ENCODE peak calls at places on chromosome 22, in nine cellular contexts. One of them, this sample, is unnamed.

GRCh38 chr22:21972293-21972779 is 10.3 kb downstream of the TOP3B start:
- DNase-seq in choroid plexus epithelial cell: peak; percentile 49
- DNase-seq in aorta: no peak
- DNase-seq in MM.1S: peak; percentile 43
- DNase-seq in fibroblast of pulmonary artery: peak; percentile 36
- DNase-seq in GM23248: peak; percentile 60
- DNase-seq in sigmoid colon: no peak
- DNase-seq in CD8-positive, alpha-beta memory T cell: peak; percentile 44
- DNase-seq in GM23338: peak; percentile 75
- DNase-seq in this sample: peak; percentile 39

GRCh38 chr22:32067613-32068012 is 24.6 kb downstream of the SLC5A1 start:
- DNase-seq in choroid plexus epithelial cell: no peak
- DNase-seq in aorta: no peak
- DNase-seq in MM.1S: no peak
- DNase-seq in fibroblast of pulmonary artery: no peak
- DNase-seq in GM23248: no peak
- DNase-seq in sigmoid colon: no peak
- DNase-seq in CD8-positive, alpha-beta memory T cell: no peak
- DNase-seq in GM23338: no peak
- DNase-seq in this sample: no peak

GRCh38 chr22:27046603-27047002 is 389.2 kb downstream of the MIAT start:
- DNase-seq in choroid plexus epithelial cell: no peak
- DNase-seq in aorta: no peak
- DNase-seq in MM.1S: no peak
- DNase-seq in fibroblast of pulmonary artery: no peak
- DNase-seq in GM23248: no peak
- DNase-seq in sigmoid colon: no peak
- DNase-seq in CD8-positive, alpha-beta memory T cell: no peak
- DNase-seq in GM23338: no peak
- DNase-seq in this sample: no peak

GRCh38 chr22:46537221-46537945 is at the start of gene CELSR1:
- DNase-seq in choroid plexus epithelial cell: peak; percentile 28
- DNase-seq in aorta: no peak
- DNase-seq in MM.1S: no peak
- DNase-seq in fibroblast of pulmonary artery: peak; percentile 22
- DNase-seq in GM23248: peak; percentile 50
- DNase-seq in sigmoid colon: no peak
- DNase-seq in CD8-positive, alpha-beta memory T cell: no peak
- DNase-seq in GM23338: peak; percentile 71
- DNase-seq in this sample: peak; percentile 15

GRCh38 chr22:46842606-46843005 is 80.2 kb downstream of the TBC1D22A start:
- DNase-seq in choroid plexus epithelial cell: no peak
- DNase-seq in aorta: no peak
- DNase-seq in MM.1S: no peak
- DNase-seq in fibroblast of pulmonary artery: no peak
- DNase-seq in GM23248: no peak
- DNase-seq in sigmoid colon: peak; percentile 76
- DNase-seq in CD8-positive, alpha-beta memory T cell: no peak
- DNase-seq in GM23338: no peak
- DNase-seq in this sample: no peak

GRCh38 chr22:32839776-32840571 is 38.5 kb downstream of the TIMP3 start:
- DNase-seq in choroid plexus epithelial cell: peak; percentile 56
- DNase-seq in aorta: no peak
- DNase-seq in MM.1S: no peak
- DNase-seq in fibroblast of pulmonary artery: peak; percentile 45
- DNase-seq in GM23248: peak; percentile 65
- DNase-seq in sigmoid colon: no peak
- DNase-seq in CD8-positive, alpha-beta memory T cell: no peak
- DNase-seq in GM23338: no peak
- DNase-seq in this sample: no peak

GRCh38 chr22:38214248-38215056 is 12.7 kb downstream of the MAFF start:
- DNase-seq in choroid plexus epithelial cell: peak; percentile 75
- DNase-seq in aorta: peak; percentile 76
- DNase-seq in MM.1S: peak; percentile 72
- DNase-seq in fibroblast of pulmonary artery: peak; percentile 70
- DNase-seq in GM23248: peak; percentile 81
- DNase-seq in sigmoid colon: peak; percentile 83
- DNase-seq in CD8-positive, alpha-beta memory T cell: peak; percentile 70
- DNase-seq in GM23338: peak; percentile 92
- DNase-seq in this sample: no peak

GRCh38 chr22:27554106-27554814 is 247.3 kb downstream of the MN1 start:
- DNase-seq in choroid plexus epithelial cell: peak; percentile 59
- DNase-seq in aorta: no peak
- DNase-seq in MM.1S: no peak
- DNase-seq in fibroblast of pulmonary artery: peak; percentile 55
- DNase-seq in GM23248: peak; percentile 72
- DNase-seq in sigmoid colon: no peak
- DNase-seq in CD8-positive, alpha-beta memory T cell: no peak
- DNase-seq in GM23338: no peak
- DNase-seq in this sample: no peak

GRCh38 chr22:27531782-27532530 is 269.6 kb downstream of the MN1 start:
- DNase-seq in choroid plexus epithelial cell: peak; percentile 77
- DNase-seq in aorta: no peak
- DNase-seq in MM.1S: no peak
- DNase-seq in fibroblast of pulmonary artery: peak; percentile 86
- DNase-seq in GM23248: peak; percentile 76
- DNase-seq in sigmoid colon: no peak
- DNase-seq in CD8-positive, alpha-beta memory T cell: no peak
- DNase-seq in GM23338: no peak
- DNase-seq in this sample: no peak

GRCh38 chr22:22753526-22754267 is 109.3 kb downstream of the GGTLC2 start:
- DNase-seq in choroid plexus epithelial cell: peak; percentile 65
- DNase-seq in aorta: peak; percentile 67
- DNase-seq in MM.1S: peak; percentile 87
- DNase-seq in fibroblast of pulmonary artery: peak; percentile 51
- DNase-seq in GM23248: peak; percentile 56
- DNase-seq in sigmoid colon: no peak
- DNase-seq in CD8-positive, alpha-beta memory T cell: peak; percentile 72
- DNase-seq in GM23338: peak; percentile 86
- DNase-seq in this sample: peak; percentile 51

GRCh38 chr22:39661842-39662676 is 91.5 kb downstream of the CACNA1I start:
- DNase-seq in choroid plexus epithelial cell: no peak
- DNase-seq in aorta: no peak
- DNase-seq in MM.1S: no peak
- DNase-seq in fibroblast of pulmonary artery: no peak
- DNase-seq in GM23248: no peak
- DNase-seq in sigmoid colon: no peak
- DNase-seq in CD8-positive, alpha-beta memory T cell: peak; percentile 84
- DNase-seq in GM23338: peak; percentile 97
- DNase-seq in this sample: no peak

GRCh38 chr22:48391171-48391711 is 1436.4 kb downstream of the BRD1 start:
- DNase-seq in choroid plexus epithelial cell: no peak
- DNase-seq in aorta: no peak
- DNase-seq in MM.1S: no peak
- DNase-seq in fibroblast of pulmonary artery: no peak
- DNase-seq in GM23248: no peak
- DNase-seq in sigmoid colon: peak; percentile 37
- DNase-seq in CD8-positive, alpha-beta memory T cell: no peak
- DNase-seq in GM23338: no peak
- DNase-seq in this sample: no peak

GRCh38 chr22:47626428-47627390 is 864.3 kb downstream of the TBC1D22A start:
- DNase-seq in choroid plexus epithelial cell: no peak
- DNase-seq in aorta: no peak
- DNase-seq in MM.1S: peak; percentile 72
- DNase-seq in fibroblast of pulmonary artery: no peak
- DNase-seq in GM23248: no peak
- DNase-seq in sigmoid colon: peak; percentile 28
- DNase-seq in CD8-positive, alpha-beta memory T cell: no peak
- DNase-seq in GM23338: no peak
- DNase-seq in this sample: no peak

GRCh38 chr22:34709641-34710040 is 356.3 kb upstream of the ISX start:
- DNase-seq in choroid plexus epithelial cell: no peak
- DNase-seq in aorta: no peak
- DNase-seq in MM.1S: no peak
- DNase-seq in fibroblast of pulmonary artery: no peak
- DNase-seq in GM23248: no peak
- DNase-seq in sigmoid colon: no peak
- DNase-seq in CD8-positive, alpha-beta memory T cell: no peak
- DNase-seq in GM23338: no peak
- DNase-seq in this sample: no peak

GRCh38 chr22:21857501-21857914 is 9.9 kb downstream of the MAPK1 start:
- DNase-seq in choroid plexus epithelial cell: peak; percentile 38
- DNase-seq in aorta: no peak
- DNase-seq in MM.1S: no peak
- DNase-seq in fibroblast of pulmonary artery: no peak
- DNase-seq in GM23248: peak; percentile 21
- DNase-seq in sigmoid colon: no peak
- DNase-seq in CD8-positive, alpha-beta memory T cell: no peak
- DNase-seq in GM23338: no peak
- DNase-seq in this sample: no peak

GRCh38 chr22:38795569-38795968 is 1.6 kb upstream of the DNAL4 start:
- DNase-seq in choroid plexus epithelial cell: no peak
- DNase-seq in aorta: no peak
- DNase-seq in MM.1S: no peak
- DNase-seq in fibroblast of pulmonary artery: no peak
- DNase-seq in GM23248: no peak
- DNase-seq in sigmoid colon: peak; percentile 24
- DNase-seq in CD8-positive, alpha-beta memory T cell: no peak
- DNase-seq in GM23338: no peak
- DNase-seq in this sample: no peak

GRCh38 chr22:37185646-37186227 is 2.3 kb downstream of the C1QTNF6 start:
- DNase-seq in choroid plexus epithelial cell: no peak
- DNase-seq in aorta: peak; percentile 30
- DNase-seq in MM.1S: no peak
- DNase-seq in fibroblast of pulmonary artery: no peak
- DNase-seq in GM23248: no peak
- DNase-seq in sigmoid colon: peak; percentile 55
- DNase-seq in CD8-positive, alpha-beta memory T cell: no peak
- DNase-seq in GM23338: no peak
- DNase-seq in this sample: no peak

GRCh38 chr22:37187891-37188761 is at the start of gene C1QTNF6:
- DNase-seq in choroid plexus epithelial cell: no peak
- DNase-seq in aorta: peak; percentile 69
- DNase-seq in MM.1S: no peak
- DNase-seq in fibroblast of pulmonary artery: peak; percentile 80
- DNase-seq in GM23248: peak; percentile 43
- DNase-seq in sigmoid colon: peak; percentile 68
- DNase-seq in CD8-positive, alpha-beta memory T cell: no peak
- DNase-seq in GM23338: peak; percentile 79
- DNase-seq in this sample: no peak

GRCh38 chr22:37186228-37186996 is 1.6 kb downstream of the C1QTNF6 start:
- DNase-seq in choroid plexus epithelial cell: peak; percentile 96
- DNase-seq in aorta: peak; percentile 42
- DNase-seq in MM.1S: peak; percentile 68
- DNase-seq in fibroblast of pulmonary artery: peak; percentile 94
- DNase-seq in GM23248: peak; percentile 58
- DNase-seq in sigmoid colon: peak; percentile 43
- DNase-seq in CD8-positive, alpha-beta memory T cell: peak; percentile 79
- DNase-seq in GM23338: peak; percentile 87
- DNase-seq in this sample: peak; percentile 99

GRCh38 chr22:37187552-37187890 is 526 bp downstream of the C1QTNF6 start:
- DNase-seq in choroid plexus epithelial cell: no peak
- DNase-seq in aorta: no peak
- DNase-seq in MM.1S: no peak
- DNase-seq in fibroblast of pulmonary artery: peak; percentile 45
- DNase-seq in GM23248: peak; percentile 80
- DNase-seq in sigmoid colon: no peak
- DNase-seq in CD8-positive, alpha-beta memory T cell: no peak
- DNase-seq in GM23338: no peak
- DNase-seq in this sample: no peak

GRCh38 chr22:37186997-37187522 is 987 bp downstream of the C1QTNF6 start:
- DNase-seq in choroid plexus epithelial cell: no peak
- DNase-seq in aorta: peak; percentile 24
- DNase-seq in MM.1S: no peak
- DNase-seq in fibroblast of pulmonary artery: peak; percentile 38
- DNase-seq in GM23248: peak; percentile 24
- DNase-seq in sigmoid colon: peak; percentile 48
- DNase-seq in CD8-positive, alpha-beta memory T cell: no peak
- DNase-seq in GM23338: no peak
- DNase-seq in this sample: no peak
- H3K4me3 ChIP-seq in choroid plexus epithelial cell: peak overlapping the region; percentile 23
- H3K4me3 ChIP-seq in aorta: no peak overlapping the region
- H3K4me3 ChIP-seq in MM.1S: no peak overlapping the region
- H3K4me3 ChIP-seq in fibroblast of pulmonary artery: peak overlapping the region; percentile 64
- H3K4me3 ChIP-seq in GM23248: peak overlapping the region; percentile 62
- H3K4me3 ChIP-seq in sigmoid colon: peak overlapping the region; percentile 47
- H3K4me3 ChIP-seq in CD8-positive, alpha-beta memory T cell: no peak overlapping the region
- H3K4me3 ChIP-seq in GM23338: peak overlapping the region; percentile 58
- H3K4me3 ChIP-seq in this sample: peak overlapping the region; percentile 51

DNA sequence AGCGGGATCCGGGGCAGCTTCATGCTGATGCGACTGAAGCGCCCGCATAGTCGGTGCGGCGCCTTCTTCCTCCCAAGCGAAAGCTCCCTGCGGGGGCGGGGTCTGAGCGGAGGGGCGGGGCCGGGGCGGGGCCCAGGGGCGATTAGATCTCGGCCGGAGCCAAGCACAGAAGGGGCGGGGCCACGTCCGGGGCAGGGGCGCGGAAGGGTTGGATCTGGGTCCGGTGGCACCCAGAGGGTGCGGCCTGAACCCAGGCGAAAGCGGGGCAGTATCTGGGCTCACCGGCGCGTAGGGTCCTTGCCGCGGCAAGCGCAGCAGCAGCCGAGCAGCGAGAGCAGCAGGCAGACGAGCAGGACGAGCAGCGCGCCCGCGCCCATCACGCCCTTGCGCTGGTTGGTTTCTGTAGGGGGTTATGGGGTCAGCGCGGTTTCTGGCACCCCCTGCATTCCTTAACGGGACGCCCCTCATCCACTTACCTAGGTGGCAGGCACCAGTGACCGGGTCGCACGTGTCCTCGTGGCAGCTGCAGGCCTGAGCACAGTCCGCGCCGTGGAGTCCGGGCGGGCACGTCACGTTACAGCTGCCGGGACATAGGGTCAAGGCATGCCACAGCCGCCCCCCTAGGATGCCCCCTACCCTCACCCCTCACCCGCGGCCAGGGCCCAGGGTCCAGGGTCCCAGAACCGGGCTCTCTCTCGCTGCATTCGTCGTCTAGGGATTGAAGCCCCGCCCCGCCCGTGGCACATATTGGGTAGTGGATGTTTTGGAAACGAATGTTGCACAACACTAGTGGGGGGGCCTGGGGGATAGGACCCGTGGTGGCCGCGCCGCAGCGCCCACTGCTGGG is 8.1 kb downstream of the SCARF2 start:
- DNase-seq in choroid plexus epithelial cell: no peak
- DNase-seq in aorta: peak; percentile 73
- DNase-seq in MM.1S: peak; percentile 74
- DNase-seq in fibroblast of pulmonary artery: no peak
- DNase-seq in GM23248: no peak
- DNase-seq in sigmoid colon: peak; percentile 67
- DNase-seq in CD8-positive, alpha-beta memory T cell: peak; percentile 73
- DNase-seq in GM23338: peak; percentile 91
- DNase-seq in this sample: peak; percentile 44
- H3K4me3 ChIP-seq in choroid plexus epithelial cell: no peak overlapping the region
- H3K4me3 ChIP-seq in aorta: no peak overlapping the region
- H3K4me3 ChIP-seq in MM.1S: peak overlapping the region; percentile 57
- H3K4me3 ChIP-seq in fibroblast of pulmonary artery: no peak overlapping the region
- H3K4me3 ChIP-seq in GM23248: no peak overlapping the region
- H3K4me3 ChIP-seq in sigmoid colon: peak overlapping the region; percentile 24
- H3K4me3 ChIP-seq in CD8-positive, alpha-beta memory T cell: peak overlapping the region; percentile 82
- H3K4me3 ChIP-seq in GM23338: peak overlapping the region; percentile 49
- H3K4me3 ChIP-seq in this sample: peak overlapping the region; percentile 56

GRCh38 chr22:49958961-49959781 is 1.4 kb upstream of the PIM3 start:
- DNase-seq in choroid plexus epithelial cell: no peak
- DNase-seq in aorta: peak; percentile 55
- DNase-seq in MM.1S: peak; percentile 5
- DNase-seq in fibroblast of pulmonary artery: no peak
- DNase-seq in GM23248: no peak
- DNase-seq in sigmoid colon: peak; percentile 74
- DNase-seq in CD8-positive, alpha-beta memory T cell: peak; percentile 26
- DNase-seq in GM23338: no peak
- DNase-seq in this sample: no peak
- H3K4me3 ChIP-seq in choroid plexus epithelial cell: peak overlapping the region; percentile 78
- H3K4me3 ChIP-seq in aorta: no peak overlapping the region
- H3K4me3 ChIP-seq in MM.1S: peak overlapping the region; percentile 78
- H3K4me3 ChIP-seq in fibroblast of pulmonary artery: no peak overlapping the region
- H3K4me3 ChIP-seq in GM23248: peak overlapping the region; percentile 73
- H3K4me3 ChIP-seq in sigmoid colon: peak overlapping the region; percentile 67
- H3K4me3 ChIP-seq in CD8-positive, alpha-beta memory T cell: peak overlapping the region; percentile 53
- H3K4me3 ChIP-seq in GM23338: peak overlapping the region; percentile 57
- H3K4me3 ChIP-seq in this sample: peak overlapping the region; percentile 62

GRCh38 chr22:45155050-45155840 is 8.5 kb upstream of the NUP50 start:
- DNase-seq in choroid plexus epithelial cell: peak; percentile 77
- DNase-seq in aorta: no peak
- DNase-seq in MM.1S: no peak
- DNase-seq in fibroblast of pulmonary artery: peak; percentile 36
- DNase-seq in GM23248: peak; percentile 57
- DNase-seq in sigmoid colon: no peak
- DNase-seq in CD8-positive, alpha-beta memory T cell: no peak
- DNase-seq in GM23338: no peak
- DNase-seq in this sample: no peak
- H3K4me3 ChIP-seq in choroid plexus epithelial cell: no peak overlapping the region
- H3K4me3 ChIP-seq in aorta: no peak overlapping the region
- H3K4me3 ChIP-seq in MM.1S: no peak overlapping the region
- H3K4me3 ChIP-seq in fibroblast of pulmonary artery: no peak overlapping the region
- H3K4me3 ChIP-seq in GM23248: no peak overlapping the region
- H3K4me3 ChIP-seq in sigmoid colon: no peak overlapping the region
- H3K4me3 ChIP-seq in CD8-positive, alpha-beta memory T cell: no peak overlapping the region
- H3K4me3 ChIP-seq in GM23338: no peak overlapping the region
- H3K4me3 ChIP-seq in this sample: no peak overlapping the region

This sample was measured in Jurkat, Clone E6-1.